ENCODE peak calls at places on chromosome 1, in nine cellular contexts. D is AML-193; V is activated CD4-positive, alpha-beta T cell treated with anti-CD3 and anti-CD28 coated beads, Interleukin-2, amount 10 ng/mL, durations not matched to agents 7 days and 5 days; G is astrocyte; C is left ventricle myocardium superior; T is hepatic stellate cell; K is DMS79 treated with DMSO at 0.1 percent for 48 hours; E is NCI-H460; S is NCI-H1694 treated with DMSO at 0.1 percent for 48 hours. X is an unnamed sample.

GRCh38 chr1:56483104-56483503 is 96.3 kb downstream of the PLPP3 start:
- DNase-seq in D (no peak), V (no peak), G (no peak), C (no peak), T (no peak), K (no peak), E (no peak), S (no peak), X (no peak)

GRCh38 chr1:103194060-103194459 is 85.7 kb upstream of the COL11A1 start:
- DNase-seq in D (no peak), V (no peak), G (peak; percentile 36), C (no peak), T (no peak), K (no peak), E (no peak), S (no peak), X (no peak)

GRCh38 chr1:114339379-114339778 is 171.6 kb downstream of the TRIM33 start:
- DNase-seq in D (no peak), V (no peak), G (no peak), C (no peak), T (no peak), K (no peak), E (no peak), S (no peak), X (no peak)

GRCh38 chr1:44792736-44793502 is 4.9 kb upstream of the BEST4 start:
- DNase-seq in D (no peak), V (no peak), G (no peak), C (no peak), T (no peak), K (no peak), E (no peak), S (no peak), X (no peak)

GRCh38 chr1:85822696-85823095 is 114.5 kb upstream of the ZNHIT6 start:
- DNase-seq in D (no peak), V (no peak), G (no peak), C (no peak), T (no peak), K (no peak), E (no peak), S (no peak), X (no peak)

GRCh38 chr1:201648066-201648910 is 109.4 kb downstream of the NAV1 start:
- DNase-seq in D (no peak), V (no peak), G (peak; percentile 55), C (peak; percentile 80), T (peak; percentile 74), K (peak; percentile 11), E (peak; percentile 29), S (no peak), X (peak; percentile 80)

GRCh38 chr1:100955322-100955721 is 59.4 kb downstream of the SLC30A7 start:
- DNase-seq in D (no peak), V (no peak), G (peak; percentile 88), C (no peak), T (peak; percentile 23), K (no peak), E (no peak), S (no peak), X (no peak)

GRCh38 chr1:59349101-59349500 is 52.2 kb downstream of the FGGY start:
- DNase-seq in D (no peak), V (no peak), G (no peak), C (no peak), T (no peak), K (no peak), E (no peak), S (no peak), X (no peak)

GRCh38 chr1:13517193-13517812 is 3.5 kb upstream of the LRRC38 start:
- DNase-seq in D (no peak), V (peak; percentile 20), G (no peak), C (peak; percentile 44), T (no peak), K (no peak), E (no peak), S (no peak), X (peak; percentile 24)

GRCh38 chr1:204072951-204073836 is at the start of gene SOX13:
- DNase-seq in D (no peak), V (peak; percentile 9), G (peak; percentile 82), C (peak; percentile 88), T (peak; percentile 91), K (peak; percentile 83), E (peak; percentile 85), S (peak; percentile 5), X (peak; percentile 86)

GRCh38 chr1:85289207-85289847 is 12.9 kb upstream of the BCL10 start:
- DNase-seq in D (no peak), V (no peak), G (peak; percentile 96), C (no peak), T (peak; percentile 71), K (no peak), E (no peak), S (no peak), X (no peak)

GRCh38 chr1:109113787-109114568 is at the start of gene ELAPOR1:
- DNase-seq in D (no peak), V (peak; percentile 92), G (no peak), C (peak; percentile 63), T (no peak), K (peak; percentile 72), E (no peak), S (no peak), X (no peak)

GRCh38 chr1:112710159-112710558 is 3.2 kb upstream of the RHOC start:
- DNase-seq in D (no peak), V (no peak), G (no peak), C (no peak), T (no peak), K (no peak), E (no peak), S (no peak), X (no peak)

GRCh38 chr1:115429242-115429641 is 91.2 kb upstream of the NGF start:
- DNase-seq in D (no peak), V (no peak), G (peak; percentile 75), C (no peak), T (no peak), K (no peak), E (no peak), S (no peak), X (no peak)

GRCh38 chr1:2921970-2922686 is 99.1 kb upstream of the ACTRT2 start:
- DNase-seq in D (no peak), V (peak; percentile 15), G (no peak), C (peak; percentile 49), T (no peak), K (no peak), E (no peak), S (no peak), X (no peak)

GRCh38 chr1:229464672-229465071 is 30.8 kb upstream of the ACTA1 start:
- DNase-seq in D (no peak), V (no peak), G (no peak), C (no peak), T (no peak), K (no peak), E (no peak), S (no peak), X (no peak)